ENCODE peak calls at places on chromosomes 3 and 15, in nine cellular contexts. Q is spleen; H is CD4-positive, alpha-beta memory T cell; K is fibroblast of lung; S is upper lobe of right lung; I is aorta; D is body of pancreas; F is lower lobe of right lung; L is tibial nerve. P is an unnamed sample. For H3K36me3, the result is how much of the 10 kb centered on the place peaks cover.

GRCh38 chr3:123750659-123751420 is 133.3 kb downstream of the MYLK start:
- DNase-seq in F (no peak), Q (no peak), L (no peak), I (no peak), D (peak), S (no peak), H (no peak), K (peak), P (no peak)

GRCh38 chr3:101842245-101842934 is 6.9 kb upstream of the NFKBIZ start:
- DNase-seq in I (no peak), L (no peak), F (no peak), K (peak), Q (no peak), H (no peak), S (no peak), D (no peak), P (no peak)

GRCh38 chr3:160644491-160644890 is 32.5 kb upstream of the ARL14 start:
- DNase-seq in I (no peak), K (no peak), D (no peak), S (no peak), H (no peak), L (no peak), F (no peak), Q (no peak), P (no peak)

GRCh38 chr3:37903320-37903719 is 41.6 kb downstream of the CTDSPL start:
- DNase-seq in I (no peak), K (no peak), Q (no peak), H (no peak), S (no peak), F (no peak), L (no peak), D (no peak), P (no peak)

GRCh38 chr3:155386306-155386705 is 92.8 kb upstream of the STRIT1 start:
- DNase-seq in L (no peak), D (no peak), S (no peak), H (no peak), F (no peak), Q (no peak), I (no peak), K (no peak), P (no peak)

GRCh38 chr3:64627471-64628321 is 60.1 kb downstream of the ADAMTS9 start:
- DNase-seq in L (no peak), F (no peak), K (no peak), D (no peak), Q (no peak), S (no peak), I (no peak), H (no peak), P (no peak)

GRCh38 chr15:87368511-87368910 is 888.0 kb downstream of the NTRK3 start:
- DNase-seq in L (no peak), H (no peak), K (peak), F (no peak), Q (no peak), S (no peak), D (no peak), I (no peak), P (no peak)

GRCh38 chr3:150844484-150844883 is 60.8 kb downstream of the MINDY4B start:
- DNase-seq in D (no peak), K (no peak), F (no peak), H (no peak), L (no peak), Q (no peak), S (no peak), I (no peak), P (no peak)

GRCh38 chr15:69857246-69857645 is 240.5 kb downstream of the TLE3 start:
- DNase-seq in Q (peak), D (no peak), S (no peak), H (no peak), F (no peak), I (no peak), L (no peak), K (no peak), P (no peak)
- H3K27ac ChIP-seq in Q (no peak), D (no peak), S (no peak), H (no peak), F (no peak), I (no peak), L (no peak), K (no peak), P (no peak)

GRCh38 chr3:168021737-168022450 is 73.8 kb downstream of the GOLIM4 start:
- DNase-seq in D (no peak), L (no peak), I (no peak), F (no peak), K (no peak), S (no peak), H (no peak), Q (no peak), P (no peak)

GRCh38 chr3:168024537-168024941 is 71.2 kb downstream of the GOLIM4 start:
- DNase-seq in I (no peak), F (no peak), H (no peak), D (peak), Q (no peak), S (no peak), K (peak), L (no peak), P (no peak)

GRCh38 chr3:168026764-168027163 is 69.0 kb downstream of the GOLIM4 start:
- DNase-seq in I (no peak), S (no peak), H (no peak), K (no peak), F (no peak), Q (no peak), D (no peak), L (no peak), P (no peak)

GRCh38 chr3:168029705-168030104 is 66.0 kb downstream of the GOLIM4 start:
- DNase-seq in D (no peak), S (no peak), L (no peak), Q (no peak), K (no peak), H (no peak), I (no peak), F (no peak), P (no peak)

DNA sequence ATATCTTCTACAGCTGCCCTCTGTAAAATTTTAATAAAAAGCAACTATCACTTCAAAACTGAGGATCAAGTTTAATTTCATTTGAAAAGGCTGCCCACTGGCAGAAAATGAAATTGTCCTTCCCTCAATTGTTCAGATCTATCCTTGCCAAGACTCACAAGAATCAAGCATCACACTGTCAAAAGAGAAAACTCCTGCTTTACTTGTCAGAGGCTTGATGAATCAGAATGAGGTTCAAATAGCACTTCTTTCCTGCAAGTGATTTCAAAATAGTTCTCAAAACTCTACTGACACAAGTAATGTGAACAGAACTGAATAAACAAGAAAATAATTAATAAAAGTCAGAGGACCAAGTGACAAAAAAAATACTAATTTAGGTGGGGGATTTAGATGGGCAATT is 70.6 kb downstream of the GOLIM4 start:
- DNase-seq in F (no peak), Q (no peak), H (no peak), L (no peak), K (peak), D (no peak), I (no peak), S (no peak), P (no peak)
- H3K36me3 ChIP-seq in F (half or more), Q (under half), H (under half), L (under half), K (under half), D (under half), I (under half), S (half or more), P (under half)

GRCh38 chr15:60589253-60589652 is 110.3 kb upstream of the ICE2 start:
- DNase-seq in D (no peak), F (no peak), K (no peak), Q (no peak), S (no peak), H (peak), I (no peak), L (no peak), P (no peak)
- H3K27ac ChIP-seq in D (no peak), F (peak), K (no peak), Q (no peak), S (no peak), H (peak), I (no peak), L (no peak), P (peak)

DNA sequence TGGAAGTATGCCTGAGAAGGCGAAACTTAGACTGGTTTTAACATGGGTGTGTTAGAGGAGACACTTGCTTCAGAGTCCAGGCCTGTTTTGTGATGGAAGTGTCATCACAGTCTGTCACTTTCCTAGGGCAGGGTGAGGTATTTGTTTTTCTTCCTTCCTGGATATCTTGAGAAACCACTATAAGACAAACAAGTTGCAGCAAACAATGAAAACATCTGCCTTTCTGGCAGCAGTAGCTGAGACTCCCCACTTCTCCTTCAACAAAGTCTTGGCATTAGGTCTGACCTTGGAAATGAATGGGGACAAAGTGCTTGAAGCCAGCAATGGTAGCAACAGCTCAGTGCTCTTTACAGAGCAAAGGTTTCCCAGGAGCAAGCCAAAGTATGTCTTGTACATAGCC is 64.6 kb downstream of the CD200 start:
- DNase-seq in H (no peak), D (no peak), I (no peak), K (no peak), F (no peak), S (no peak), L (no peak), Q (no peak), P (no peak)
- H3K36me3 ChIP-seq in H (under half), D (under half), I (under half), K (under half), F (under half), S (under half), L (under half), Q (under half), P (under half)

DNA sequence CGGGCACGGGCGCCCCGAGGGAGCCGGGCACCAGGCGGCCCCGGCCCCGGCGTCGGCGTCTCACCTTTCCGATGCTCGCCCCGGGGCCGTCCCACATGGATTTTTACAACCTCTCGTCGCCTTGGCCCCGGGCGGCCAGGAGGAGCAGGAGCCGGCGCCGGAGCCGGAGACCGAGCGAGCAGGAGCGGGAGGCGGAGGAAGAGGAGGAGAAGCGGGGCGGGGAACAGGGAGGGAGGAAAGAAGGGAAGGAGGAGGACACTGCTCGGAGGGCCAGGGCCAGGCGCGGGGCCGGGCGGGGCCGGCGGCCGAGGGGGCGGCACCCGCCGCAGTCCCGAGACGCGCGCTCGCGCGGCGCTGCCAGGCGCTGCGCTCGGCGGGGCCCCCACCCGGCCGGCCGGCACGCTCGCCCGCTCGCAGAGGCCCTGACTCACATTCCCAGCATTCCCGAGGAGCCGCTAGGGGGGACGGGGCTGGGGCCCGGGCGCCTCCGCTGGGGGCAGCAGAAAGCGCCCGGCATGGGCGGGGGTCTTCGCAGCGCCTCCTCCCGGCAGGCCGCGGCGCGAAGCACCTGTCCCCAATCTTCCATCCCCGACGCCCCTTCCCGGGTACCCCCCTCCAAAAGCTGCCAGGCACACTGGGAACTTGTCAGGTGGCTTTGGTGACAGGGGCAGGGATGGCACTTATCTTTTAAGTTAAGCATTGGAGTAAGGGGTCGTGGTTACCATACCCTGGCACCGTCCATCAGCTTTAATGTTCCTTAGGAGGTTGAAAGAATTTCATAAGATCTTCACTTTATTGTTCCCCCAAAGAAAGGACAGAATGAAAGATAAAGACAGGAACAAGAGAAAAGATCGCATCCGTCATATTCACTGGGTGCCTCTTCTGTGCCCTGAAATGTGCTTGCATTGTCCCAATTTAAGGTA is at the start of gene ERC2:
- DNase-seq in D (peak), Q (no peak), L (no peak), F (peak), S (peak), H (no peak), K (peak), I (peak), P (no peak)
- H3K27ac ChIP-seq in D (no peak), Q (no peak), L (no peak), F (no peak), S (no peak), H (no peak), K (no peak), I (no peak), P (no peak)

GRCh38 chr15:75207618-75208500 is 6.2 kb downstream of the C15orf39 start:
- DNase-seq in K (no peak), Q (no peak), S (no peak), F (no peak), I (no peak), H (no peak), L (no peak), D (no peak), P (no peak)
- H3K36me3 ChIP-seq in K (under half), Q (half or more), S (half or more), F (half or more), I (under half), H (half or more), L (under half), D (under half), P (under half)

DNA sequence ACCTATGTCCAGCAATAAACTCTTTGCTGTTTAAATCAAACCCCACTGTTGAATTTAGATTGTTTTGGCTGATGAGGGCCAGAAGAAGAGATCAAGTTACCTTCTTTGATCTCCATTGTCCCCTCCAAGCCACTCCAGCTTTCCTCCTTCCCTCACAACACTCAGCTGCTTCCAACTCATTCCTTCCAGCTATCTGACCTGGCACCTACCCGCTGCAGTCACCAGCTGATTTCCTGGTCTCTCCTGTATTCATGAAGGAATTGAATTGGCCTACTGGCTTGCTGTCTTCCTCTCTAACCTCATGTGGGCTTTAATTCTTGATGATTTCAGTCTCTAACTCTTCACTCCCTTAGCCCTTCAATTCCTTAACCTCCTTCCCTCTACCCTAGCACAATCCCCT is 40.8 kb upstream of the ABHD17C start:
- DNase-seq in I (no peak), L (no peak), S (no peak), K (no peak), H (no peak), Q (no peak), D (no peak), F (no peak), P (no peak)
- H3K27ac ChIP-seq in I (no peak), L (no peak), S (no peak), K (no peak), H (no peak), Q (no peak), D (no peak), F (no peak), P (no peak)

GRCh38 chr3:193614430-193614829 is 21.4 kb downstream of the OPA1 start:
- DNase-seq in F (no peak), H (no peak), D (no peak), I (no peak), L (no peak), S (no peak), K (no peak), Q (no peak), P (no peak)

GRCh38 chr3:193617628-193618027 is 24.6 kb downstream of the OPA1 start:
- DNase-seq in H (no peak), I (no peak), F (no peak), S (no peak), Q (no peak), L (no peak), K (no peak), D (no peak), P (no peak)

GRCh38 chr3:193620650-193621049 is 27.6 kb downstream of the OPA1 start:
- DNase-seq in K (peak), L (no peak), H (no peak), F (no peak), D (no peak), Q (no peak), S (no peak), I (no peak), P (no peak)

GRCh38 chr3:193621127-193621526 is 28.1 kb downstream of the OPA1 start:
- DNase-seq in D (no peak), S (no peak), H (no peak), I (no peak), F (no peak), K (no peak), L (no peak), Q (no peak), P (no peak)

GRCh38 chr3:193620055-193620454 is 27.0 kb downstream of the OPA1 start:
- DNase-seq in I (no peak), Q (no peak), L (no peak), D (no peak), K (no peak), F (no peak), S (no peak), H (no peak), P (no peak)
- H3K36me3 ChIP-seq in I (under half), Q (under half), L (under half), D (under half), K (under half), F (half or more), S (half or more), H (under half), P (under half)

GRCh38 chr15:79874242-79874641 is 22.6 kb downstream of the MTHFS start:
- DNase-seq in I (no peak), Q (no peak), L (no peak), S (no peak), K (peak), D (peak), H (no peak), F (no peak), P (no peak)
- H3K27ac ChIP-seq in I (no peak), Q (no peak), L (no peak), S (no peak), K (no peak), D (peak), H (no peak), F (no peak), P (no peak)

DNA sequence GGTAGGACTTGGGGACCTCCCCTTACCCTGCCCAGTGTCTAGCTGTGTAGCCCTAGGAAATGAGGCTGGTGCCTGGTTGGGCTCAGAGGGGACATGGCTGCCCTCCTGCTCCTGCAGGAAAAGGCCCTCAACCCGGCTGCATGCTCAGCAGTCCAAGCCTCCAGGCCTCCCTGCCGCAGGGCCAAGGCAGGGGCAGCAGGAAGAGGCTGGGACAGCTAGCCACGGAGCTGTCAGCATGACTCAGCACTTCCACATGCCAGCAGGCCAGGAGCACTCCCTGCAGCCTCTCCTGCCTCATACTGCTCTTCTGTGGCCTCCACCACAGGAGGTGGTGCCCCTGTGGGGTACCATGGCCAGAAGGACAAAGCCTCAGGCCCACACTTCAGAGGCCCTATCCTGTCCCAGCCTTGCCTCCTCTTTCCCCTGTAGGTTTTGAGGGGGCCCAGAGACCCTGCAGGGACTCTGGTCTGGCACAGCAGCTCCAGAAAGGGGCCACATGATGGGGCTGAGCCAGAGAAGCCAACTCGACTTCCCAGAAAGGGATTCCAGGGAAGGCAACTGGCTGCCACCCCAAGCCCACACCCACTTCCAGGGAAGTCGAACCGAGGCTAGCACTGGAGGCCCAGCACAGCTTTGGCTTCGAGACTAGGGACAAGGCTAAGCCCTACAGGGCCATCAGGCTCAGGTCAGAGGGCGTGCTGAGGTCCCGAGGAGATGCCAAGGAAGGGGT is 19.5 kb downstream of the TKT start:
- DNase-seq in Q (peak), K (peak), S (peak), D (peak), F (peak), L (peak), H (no peak), I (peak), P (no peak)
- H3K36me3 ChIP-seq in Q (half or more), K (half or more), S (half or more), D (under half), F (half or more), L (under half), H (half or more), I (under half), P (under half)